ENCODE peak calls at places on chromosomes 12 and 14, in four cellular contexts. F, N, C and S are unnamed samples.

GRCh38 chr12:75526655-75527511 is 15.5 kb upstream of the KRR1 start:
- DNase-seq in F (no peak), N (peak; percentile 56), C (no peak), S (no peak)

GRCh38 chr12:1544991-1545700 is 49.2 kb downstream of the FBXL14 start:
- DNase-seq in F (no peak), N (peak; percentile 27), C (no peak), S (no peak)

GRCh38 chr14:102020058-102020971 is 55.9 kb downstream of the DYNC1H1 start:
- DNase-seq in F (no peak), N (no peak), C (no peak), S (no peak)

GRCh38 chr12:108196921-108197320 is 67.8 kb downstream of the WSCD2 start:
- DNase-seq in F (no peak), N (no peak), C (no peak), S (no peak)

GRCh38 chr12:53431187-53431586 is 7.5 kb downstream of the AMHR2 start:
- DNase-seq in F (no peak), N (peak; percentile 67), C (no peak), S (no peak)

GRCh38 chr12:85642810-85643209 is 193.4 kb downstream of the RASSF9 start:
- DNase-seq in F (no peak), N (peak; percentile 17), C (no peak), S (no peak)

GRCh38 chr12:113292547-113292946 is 42.4 kb downstream of the SLC8B1 start:
- DNase-seq in F (no peak), N (no peak), C (no peak), S (no peak)

GRCh38 chr12:124833693-124834122 is 30.0 kb downstream of the SCARB1 start:
- DNase-seq in F (peak; percentile 77), N (no peak), C (peak; percentile 92), S (no peak)

GRCh38 chr12:25276199-25276937 is 25.6 kb upstream of the KRAS start:
- DNase-seq in F (no peak), N (peak; percentile 95), C (no peak), S (no peak)

GRCh38 chr14:27387458-27387857 is 789.6 kb upstream of the NOVA1 start:
- DNase-seq in F (no peak), N (no peak), C (no peak), S (no peak)

GRCh38 chr12:10223208-10223607 is 10.5 kb downstream of the GABARAPL1 start:
- DNase-seq in F (no peak), N (no peak), C (no peak), S (no peak)

GRCh38 chr12:78387721-78388120 is 476.9 kb upstream of the SYT1 start:
- DNase-seq in F (no peak), N (no peak), C (no peak), S (no peak)

GRCh38 chr12:14948672-14949071 is 10.3 kb upstream of the ERP27 start:
- DNase-seq in F (no peak), N (peak; percentile 73), C (no peak), S (peak; percentile 44)

GRCh38 chr14:101027291-101027690 is 123.8 kb upstream of the RTL1 start:
- DNase-seq in F (peak; percentile 40), N (no peak), C (peak; percentile 53), S (no peak)

GRCh38 chr14:103189481-103190470 is 66.5 kb downstream of the TNFAIP2 start:
- DNase-seq in F (no peak), N (no peak), C (peak; percentile 81), S (no peak)

DNA sequence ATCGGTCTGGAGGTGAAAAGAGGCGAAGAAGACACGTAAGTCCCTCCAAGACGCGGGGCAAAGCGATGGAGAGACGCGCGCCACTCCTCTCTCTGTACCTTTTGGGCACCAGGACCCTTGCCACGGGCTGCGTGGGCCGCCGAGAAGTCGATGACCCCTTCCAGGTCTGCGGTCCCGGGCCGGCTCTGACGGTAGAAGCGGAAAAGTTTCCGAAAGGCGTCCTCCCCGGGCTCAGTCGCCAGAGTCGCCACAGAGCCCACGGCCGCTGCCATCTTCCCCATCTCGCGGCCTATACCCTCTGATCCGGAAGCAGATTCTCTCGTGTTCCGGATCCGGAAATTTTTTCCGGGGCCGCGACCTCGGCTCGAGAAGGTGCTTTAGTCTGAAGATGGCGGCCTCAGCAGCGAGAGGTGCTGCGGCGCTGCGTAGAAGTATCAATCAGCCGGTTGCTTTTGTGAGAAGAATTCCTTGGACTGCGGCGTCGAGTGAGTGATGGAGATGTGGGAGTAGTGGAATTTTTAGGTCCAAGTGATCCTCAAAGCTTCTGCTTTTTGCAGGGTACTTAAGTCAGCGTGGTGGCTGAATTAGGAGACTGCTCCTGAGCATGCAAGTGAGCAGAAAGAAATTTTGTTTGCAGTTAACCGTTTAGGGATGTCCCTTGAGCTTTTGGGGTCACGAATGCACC is at the start of the genes ALKBH1 and SLIRP:
- DNase-seq in F (peak; percentile 91), N (peak; percentile 73), C (peak; percentile 97), S (peak; percentile 84)
- TF ChIP-seq CTCF in F (no peak), N (no peak), C (no peak), S (no peak)

DNA sequence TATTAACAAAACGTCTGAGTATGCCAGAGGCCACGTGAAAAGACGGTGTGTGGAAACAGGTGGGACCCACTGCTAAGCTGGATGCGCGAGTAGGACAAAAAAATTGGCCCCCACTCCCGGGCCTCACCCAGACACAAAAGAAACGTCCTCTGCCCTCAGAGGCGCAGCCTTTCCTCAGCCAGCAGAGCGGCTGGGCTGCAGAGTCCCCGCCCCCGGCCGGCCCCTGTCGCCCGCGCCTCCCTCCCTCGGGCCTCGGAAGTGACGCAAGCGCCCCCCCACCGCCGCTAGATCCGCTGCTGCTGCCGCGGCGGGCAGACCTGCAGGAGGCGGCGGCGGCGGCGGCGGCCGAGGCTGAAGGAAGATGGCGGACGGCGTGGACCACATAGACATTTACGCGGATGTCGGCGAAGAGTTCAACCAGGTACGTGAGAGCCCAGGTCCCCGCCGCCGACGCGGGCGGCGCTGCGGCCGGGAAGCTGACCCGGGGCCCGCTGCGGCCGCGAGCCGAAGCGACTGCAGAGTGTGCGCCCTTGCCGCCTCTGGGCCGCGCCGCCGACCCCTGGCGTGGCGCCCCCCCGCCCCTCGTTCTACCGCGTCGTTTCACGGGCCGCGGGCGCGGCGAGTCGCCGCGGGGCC is at the start of gene CPSF6:
- DNase-seq in F (peak; percentile 97), N (peak; percentile 69), C (peak; percentile 99), S (peak; percentile 96)
- TF ChIP-seq CTCF in F (no peak), N (no peak), C (no peak), S (peak; percentile 33)

GRCh38 chr14:31323419-31323818 is 96.9 kb downstream of the HEATR5A start:
- DNase-seq in F (no peak), N (no peak), C (no peak), S (no peak)

GRCh38 chr14:31320922-31321779 is 99.2 kb downstream of the HEATR5A start:
- DNase-seq in F (no peak), N (no peak), C (no peak), S (no peak)

GRCh38 chr14:31320216-31320615 is 100.1 kb downstream of the HEATR5A start:
- DNase-seq in F (no peak), N (no peak), C (no peak), S (peak; percentile 66)

GRCh38 chr14:31326111-31326510 is 94.2 kb downstream of the HEATR5A start:
- DNase-seq in F (no peak), N (peak; percentile 46), C (no peak), S (no peak)
- TF ChIP-seq CTCF in F (no peak), N (peak; percentile 4), C (no peak), S (no peak)

GRCh38 chr12:65990592-65990991 is 140.0 kb downstream of the LLPH start:
- DNase-seq in F (no peak), N (no peak), C (no peak), S (no peak)

GRCh38 chr12:65988596-65988995 is 142.0 kb downstream of the LLPH start:
- DNase-seq in F (no peak), N (no peak), C (no peak), S (no peak)

GRCh38 chr12:65984227-65984479 is 146.4 kb downstream of the LLPH start:
- DNase-seq in F (no peak), N (no peak), C (no peak), S (no peak)

DNA sequence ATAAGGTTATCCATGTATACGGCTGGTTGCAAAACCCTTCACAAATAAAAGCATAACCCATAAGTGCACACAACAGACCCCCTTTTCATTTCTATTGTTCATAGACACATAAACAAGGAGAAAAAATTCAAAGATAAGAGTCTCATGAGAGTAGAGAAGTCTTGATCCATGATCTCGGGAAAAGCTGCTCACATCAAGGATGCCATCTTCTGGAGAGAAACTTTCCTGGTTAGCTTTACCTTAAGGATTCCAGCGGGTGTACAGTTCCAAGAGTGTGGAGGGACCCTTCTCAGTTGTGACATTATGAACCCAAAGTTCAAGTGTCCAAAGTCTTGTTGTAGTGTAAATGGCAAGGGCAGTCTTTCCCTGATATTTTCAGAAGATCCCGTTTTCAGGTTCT is 144.5 kb downstream of the LLPH start:
- DNase-seq in F (no peak), N (no peak), C (no peak), S (no peak)
- TF ChIP-seq CTCF in F (no peak), N (no peak), C (no peak), S (peak; percentile 7)

GRCh38 chr14:104870368-104871144 is 5.5 kb downstream of the CEP170B start:
- DNase-seq in F (peak; percentile 65), N (no peak), C (no peak), S (no peak)
- TF ChIP-seq CTCF in F (no peak), N (peak; percentile 61), C (no peak), S (peak; percentile 36)

DNA sequence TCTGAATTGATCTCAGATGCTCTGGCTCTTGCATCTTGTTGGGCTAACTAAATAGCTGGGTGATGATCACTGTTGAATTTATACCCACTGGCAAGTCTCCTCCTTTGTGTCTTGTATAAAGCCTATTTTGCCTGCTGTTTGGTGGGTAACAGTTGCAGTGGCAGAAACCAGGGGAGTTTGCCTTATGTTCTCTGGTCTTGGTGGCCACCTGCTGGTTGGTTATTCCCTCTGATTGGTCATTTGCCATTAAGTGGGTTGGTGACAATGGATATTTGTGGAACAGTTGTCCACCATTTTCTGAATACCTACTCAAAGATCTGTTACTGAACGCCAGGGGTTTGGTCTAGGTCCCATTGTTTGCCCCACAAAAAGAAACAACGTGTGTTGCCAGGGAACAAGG is 52.1 kb downstream of the AVPR1A start:
- DNase-seq in F (no peak), N (no peak), C (no peak), S (no peak)
- TF ChIP-seq CTCF in F (no peak), N (no peak), C (no peak), S (no peak)